ENCODE peak calls at places on chromosome 16, in five cellular contexts. B is stimulated activated CD8-positive, alpha-beta memory T cell treated with anti-CD3 and anti-CD28 coated beads, Interleukin-7, amount 100 ng/mL, for 48 hours; N is mucosa of gallbladder; C is progenitor cell of endocrine pancreas; S is effector CD4-positive, alpha-beta T cell. U is an unnamed sample.

GRCh38 chr16:67963325-67964321 is 4.8 kb downstream of the SLC12A4 start:
- DNase-seq in B (no peak), C (no peak), N (no peak), S (no peak), U (no peak)

GRCh38 chr16:67329901-67330300 is 3.3 kb downstream of the LRRC36 start:
- DNase-seq in C (no peak), S (no peak), B (no peak), N (no peak), U (no peak)

GRCh38 chr16:1794221-1794871 is 841 bp upstream of the IGFALS start:
- DNase-seq in N (no peak), S (no peak), C (peak), B (no peak), U (no peak)

GRCh38 chr16:85891776-85892166 is 7.2 kb upstream of the IRF8 start:
- DNase-seq in C (no peak), S (no peak), N (no peak), B (no peak), U (no peak)

GRCh38 chr16:84088695-84089395 is 27.9 kb downstream of the MBTPS1 start:
- DNase-seq in S (peak), B (peak), N (no peak), C (no peak), U (peak)

GRCh38 chr16:11254913-11255736 is 879 bp downstream of the SOCS1 start:
- DNase-seq in B (no peak), N (peak), C (peak), S (peak), U (peak)

GRCh38 chr16:65118866-65119265 is 3.0 kb downstream of the CDH11 start:
- DNase-seq in N (no peak), S (no peak), C (no peak), B (no peak), U (no peak)

GRCh38 chr16:58515871-58516767 is 802 bp downstream of the SETD6 start:
- DNase-seq in C (no peak), S (peak), B (peak), N (no peak), U (no peak)

GRCh38 chr16:87265261-87265660 is 51.9 kb downstream of the C16orf95 start:
- DNase-seq in N (no peak), C (no peak), S (no peak), B (no peak), U (no peak)